ENCODE peak calls at places on chromosomes 5 and 9, in seven cellular contexts. A is K562, B is HCT116, O is SK-N-SH, E is GM12878, W is HepG2, R is H1. U is an unnamed sample.
A peak's percentile ranks its signal among the peaks of the same experiment; 100 is the strongest.

GRCh38 chr5:73282383-73282782 is 109.4 kb downstream of the TMEM174 start:
- DNase-seq in A (no peak), B (no peak), O (no peak), E (no peak), W (no peak), R (no peak), U (no peak)

GRCh38 chr5:147391781-147392180 is 118.1 kb downstream of the DPYSL3 start:
- DNase-seq in A (peak; percentile 24), B (peak; percentile 38), O (peak; percentile 60), E (no peak), W (peak; percentile 25), R (no peak), U (peak; percentile 45)

GRCh38 chr5:178331491-178331981 is 98.9 kb upstream of the PHYKPL start:
- DNase-seq in A (no peak), B (no peak), O (peak; percentile 79), E (no peak), W (no peak), R (no peak), U (no peak)

GRCh38 chr5:55851675-55851979 is 470 bp downstream of the IL31RA start:
- DNase-seq in A (no peak), B (no peak), O (no peak), E (no peak), W (no peak), R (no peak), U (no peak)

GRCh38 chr5:169545762-169546161 is 37.8 kb upstream of the SPDL1 start:
- DNase-seq in A (no peak), B (no peak), O (no peak), E (no peak), W (no peak), R (no peak), U (no peak)

GRCh38 chr5:131533844-131534243 is 101.2 kb downstream of the RAPGEF6 start:
- DNase-seq in A (no peak), B (no peak), O (no peak), E (no peak), W (no peak), R (no peak), U (peak; percentile 12)

GRCh38 chr5:153400931-153401330 is 89.5 kb upstream of the GRIA1 start:
- DNase-seq in A (no peak), B (no peak), O (no peak), E (no peak), W (no peak), R (no peak), U (no peak)

GRCh38 chr5:157026789-157027424 is 32.0 kb downstream of the HAVCR1 start:
- DNase-seq in A (peak; percentile 22), B (peak; percentile 37), O (peak; percentile 42), E (no peak), W (no peak), R (peak; percentile 52), U (peak; percentile 71)

GRCh38 chr5:119596046-119596445 is 33.3 kb upstream of the FAM170A start:
- DNase-seq in A (no peak), B (no peak), O (no peak), E (no peak), W (no peak), R (no peak), U (no peak)

GRCh38 chr5:39376293-39376714 is 12.0 kb upstream of the C9 start:
- DNase-seq in A (peak; percentile 77), B (peak; percentile 22), O (peak; percentile 30), E (no peak), W (peak; percentile 57), R (peak; percentile 58), U (peak; percentile 51)

GRCh38 chr9:72888032-72888431 is 64.8 kb downstream of the ALDH1A1 start:
- DNase-seq in A (no peak), B (no peak), O (no peak), E (no peak), W (no peak), R (no peak), U (no peak)

GRCh38 chr5:176469293-176469692 is 21.1 kb downstream of the FAF2 start:
- DNase-seq in A (no peak), B (no peak), O (no peak), E (no peak), W (no peak), R (no peak), U (no peak)

GRCh38 chr9:78724896-78725295 is 428.0 kb downstream of the PSAT1 start:
- DNase-seq in A (no peak), B (no peak), O (no peak), E (no peak), W (no peak), R (no peak), U (no peak)

GRCh38 chr5:66923457-66923856 is 273.1 kb downstream of the CD180 start:
- DNase-seq in A (no peak), B (no peak), O (no peak), E (no peak), W (no peak), R (no peak), U (no peak)

GRCh38 chr5:94218374-94218773 is 400.0 kb downstream of the KIAA0825 start:
- DNase-seq in A (no peak), B (no peak), O (no peak), E (no peak), W (peak; percentile 21), R (no peak), U (no peak)

GRCh38 chr5:79561525-79561893 is 47.6 kb upstream of the HOMER1 start:
- DNase-seq in A (no peak), B (no peak), O (no peak), E (no peak), W (no peak), R (no peak), U (no peak)

GRCh38 chr9:93028448-93029006 is 30.0 kb upstream of the SUSD3 start:
- DNase-seq in A (no peak), B (no peak), O (no peak), E (peak; percentile 59), W (no peak), R (no peak), U (no peak)

GRCh38 chr9:118583414-118583813 is 785.8 kb downstream of the BRINP1 start:
- DNase-seq in A (no peak), B (no peak), O (no peak), E (no peak), W (no peak), R (no peak), U (no peak)

GRCh38 chr5:151745071-151745705 is 13.2 kb downstream of the ATOX1 start:
- DNase-seq in A (no peak), B (peak; percentile 98), O (no peak), E (peak; percentile 71), W (no peak), R (no peak), U (no peak)

GRCh38 chr9:94168203-94169000 is 84.1 kb downstream of the PTPDC1 start:
- DNase-seq in A (no peak), B (no peak), O (no peak), E (no peak), W (no peak), R (no peak), U (no peak)

GRCh38 chr9:16866542-16866941 is 3.9 kb downstream of the BNC2 start:
- DNase-seq in A (no peak), B (no peak), O (no peak), E (no peak), W (no peak), R (no peak), U (no peak)

GRCh38 chr5:115634343-115635132 is 8.7 kb upstream of the TMED7 start:
- DNase-seq in A (peak; percentile 88), B (peak; percentile 70), O (peak; percentile 78), E (peak; percentile 73), W (peak; percentile 78), R (peak; percentile 92), U (peak; percentile 70)

GRCh38 chr9:129861447-129861827 is 26.2 kb downstream of the USP20 start:
- DNase-seq in A (no peak), B (no peak), O (no peak), E (no peak), W (no peak), R (no peak), U (no peak)

GRCh38 chr9:21205204-21205603 is 1.7 kb downstream of the IFNA10 start:
- DNase-seq in A (no peak), B (no peak), O (no peak), E (no peak), W (no peak), R (no peak), U (no peak)

DNA sequence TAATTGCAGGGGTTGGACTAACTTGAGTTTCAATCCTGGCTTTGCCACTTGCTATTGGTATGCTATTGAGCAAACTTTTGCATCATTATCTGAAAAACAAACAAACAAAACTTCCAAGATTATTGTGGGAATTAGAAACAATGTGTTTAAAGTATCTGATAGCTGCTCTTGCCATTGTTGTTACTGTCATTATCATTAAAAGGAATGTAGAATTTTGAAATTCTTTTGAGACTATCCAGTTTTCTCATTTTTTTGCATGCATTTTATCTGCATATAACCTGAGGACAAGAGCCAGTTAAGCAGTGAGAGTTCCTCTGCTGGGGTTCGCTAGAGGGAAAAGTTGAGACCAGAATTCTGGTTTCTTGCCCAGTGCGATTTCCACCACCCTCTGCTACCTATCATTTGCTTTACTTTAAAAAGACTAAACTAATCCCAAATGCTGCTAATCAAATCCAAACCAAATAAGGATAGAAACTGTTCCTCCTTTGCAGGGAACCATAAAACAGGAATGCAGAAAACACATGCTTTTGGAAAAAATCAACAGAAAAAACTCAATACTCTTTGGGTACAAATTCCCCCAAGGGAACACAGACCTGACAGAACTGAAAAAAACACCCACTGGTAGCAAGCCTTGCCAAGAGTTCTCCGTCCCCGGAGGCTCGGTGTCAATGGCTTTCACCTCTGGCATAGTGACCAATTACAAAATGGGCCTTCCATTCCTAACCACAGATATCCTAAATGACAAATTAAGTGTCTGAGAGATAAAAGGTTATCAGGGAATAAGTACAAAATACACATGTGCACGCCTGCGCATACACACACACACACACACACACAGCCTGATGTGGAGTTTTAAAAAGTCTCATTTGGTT is 373.7 kb downstream of the ARL15 start:
- DNase-seq in A (no peak), B (no peak), O (peak; percentile 9), E (no peak), W (no peak), R (no peak), U (no peak)
- TF ChIP-seq JUND in A (no peak), B (no peak), O (no peak), E (no peak), W (no peak), R (no peak), U (no peak)

GRCh38 chr5:88727705-88728313 is 155.2 kb downstream of the MEF2C start:
- DNase-seq in A (peak; percentile 30), B (peak; percentile 15), O (no peak), E (no peak), W (no peak), R (no peak), U (no peak)
- TF ChIP-seq JUND in A (no peak), B (no peak), O (no peak), E (no peak), W (no peak), R (no peak), U (no peak)

DNA sequence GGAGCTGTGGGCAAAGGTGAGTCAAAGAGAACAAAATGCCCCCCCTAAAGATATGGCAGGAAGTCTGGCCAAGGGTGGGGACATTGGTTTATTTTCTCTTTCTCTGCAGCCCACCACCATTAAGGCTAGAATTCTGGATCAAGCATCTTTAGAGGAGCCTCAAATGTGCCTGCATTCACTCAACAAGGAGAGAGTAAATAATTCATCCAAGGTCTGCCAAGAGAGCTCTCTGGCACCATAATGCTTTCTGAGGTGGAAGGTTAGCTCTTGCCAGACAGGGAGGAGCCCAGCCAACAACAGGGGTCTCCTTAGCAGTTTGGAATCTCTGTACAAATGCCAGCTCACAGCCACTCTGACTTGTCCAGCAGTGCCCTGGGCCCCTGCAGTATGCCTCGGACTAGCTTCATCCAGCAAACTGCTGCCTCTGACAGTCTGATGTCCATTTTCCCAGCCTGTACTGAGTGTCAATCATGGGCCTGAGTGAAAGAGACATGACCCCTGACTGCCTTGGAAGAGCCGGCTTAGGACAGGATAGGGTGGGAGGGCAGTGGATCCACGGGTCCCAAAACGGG is 127.3 kb upstream of the SLC44A1 start:
- DNase-seq in A (no peak), B (no peak), O (no peak), E (no peak), W (no peak), R (no peak), U (no peak)
- TF ChIP-seq JUND in A (no peak), B (no peak), O (no peak), E (no peak), W (no peak), R (no peak), U (no peak)

GRCh38 chr9:2787065-2787464 is 56.8 kb downstream of the PUM3 start:
- DNase-seq in A (no peak), B (no peak), O (no peak), E (no peak), W (no peak), R (no peak), U (no peak)
- TF ChIP-seq JUND in A (no peak), B (no peak), O (peak; percentile 9), E (no peak), W (no peak), R (no peak), U (no peak)